ENCODE peak calls at places on chromosomes 6 and 20, in six cellular contexts. One of them, this sample, is unnamed.

GRCh38 chr6:154243793-154244768 is 112.5 kb downstream of the IPCEF1 start:
- DNase-seq in H9: no peak
- DNase-seq in neuronal stem cell: no peak
- DNase-seq in mesendoderm: peak; percentile 57
- DNase-seq in mesenchymal stem cell: no peak
- DNase-seq in H1: no peak
- DNase-seq in this sample: no peak

GRCh38 chr20:25308671-25309394 is 60.9 kb downstream of the PYGB start:
- DNase-seq in H9: no peak
- DNase-seq in neuronal stem cell: no peak
- DNase-seq in mesendoderm: no peak
- DNase-seq in mesenchymal stem cell: peak; percentile 91
- DNase-seq in H1: no peak
- DNase-seq in this sample: peak; percentile 82

GRCh38 chr6:131292145-131292938 is 157.1 kb downstream of the AKAP7 start:
- DNase-seq in H9: no peak
- DNase-seq in neuronal stem cell: no peak
- DNase-seq in mesendoderm: peak; percentile 81
- DNase-seq in mesenchymal stem cell: no peak
- DNase-seq in H1: no peak
- DNase-seq in this sample: no peak

GRCh38 chr6:9745966-9746365 is 668.9 kb downstream of the TFAP2A start:
- DNase-seq in H9: no peak
- DNase-seq in neuronal stem cell: no peak
- DNase-seq in mesendoderm: no peak
- DNase-seq in mesenchymal stem cell: no peak
- DNase-seq in H1: no peak
- DNase-seq in this sample: peak; percentile 11

GRCh38 chr20:37524859-37525708 is 2.6 kb downstream of the BLCAP start:
- DNase-seq in H9: no peak
- DNase-seq in neuronal stem cell: no peak
- DNase-seq in mesendoderm: no peak
- DNase-seq in mesenchymal stem cell: no peak
- DNase-seq in H1: no peak
- DNase-seq in this sample: peak; percentile 21

GRCh38 chr6:33297406-33297955 is 1.3 kb downstream of the RGL2 start:
- DNase-seq in H9: peak; percentile 88
- DNase-seq in neuronal stem cell: no peak
- DNase-seq in mesendoderm: peak; percentile 87
- DNase-seq in mesenchymal stem cell: no peak
- DNase-seq in H1: peak; percentile 91
- DNase-seq in this sample: no peak

GRCh38 chr6:108559884-108560462 is 744 bp upstream of the FOXO3 start:
- DNase-seq in H9: peak; percentile 74
- DNase-seq in neuronal stem cell: peak; percentile 73
- DNase-seq in mesendoderm: peak; percentile 96
- DNase-seq in mesenchymal stem cell: peak; percentile 91
- DNase-seq in H1: no peak
- DNase-seq in this sample: peak; percentile 74

GRCh38 chr6:99746261-99746895 is 139.7 kb downstream of the PRDM13 start:
- DNase-seq in H9: peak; percentile 51
- DNase-seq in neuronal stem cell: peak; percentile 66
- DNase-seq in mesendoderm: peak; percentile 68
- DNase-seq in mesenchymal stem cell: peak; percentile 71
- DNase-seq in H1: peak; percentile 66
- DNase-seq in this sample: peak; percentile 74

DNA sequence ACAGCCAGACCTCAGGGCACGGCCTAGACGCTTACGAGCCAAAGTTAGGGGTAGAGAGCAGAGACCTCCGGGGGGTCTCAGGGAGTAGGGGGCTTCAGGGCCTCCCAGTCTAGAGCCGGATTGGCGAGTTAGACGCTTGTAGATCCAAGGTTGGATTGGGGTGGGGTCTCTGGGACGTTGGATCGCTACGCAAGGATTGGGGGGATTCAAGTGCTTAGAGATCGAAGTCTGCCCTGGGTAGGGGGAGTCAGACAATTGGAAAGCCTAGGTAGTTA is 402 bp downstream of the STX16 start:
- DNase-seq in H9: no peak
- DNase-seq in neuronal stem cell: peak; percentile 57
- DNase-seq in mesendoderm: peak; percentile 54
- DNase-seq in mesenchymal stem cell: no peak
- DNase-seq in H1: no peak
- DNase-seq in this sample: peak; percentile 8
- H3K18ac ChIP-seq in H9: peak overlapping the region; percentile 81
- H3K18ac ChIP-seq in neuronal stem cell: peak overlapping the region; percentile 84
- H3K18ac ChIP-seq in mesendoderm: peak overlapping the region; percentile 13
- H3K18ac ChIP-seq in mesenchymal stem cell: peak overlapping the region; percentile 67
- H3K18ac ChIP-seq in H1: peak overlapping the region; percentile 95
- H3K18ac ChIP-seq in this sample: peak overlapping the region; percentile 11

GRCh38 chr20:41347523-41348429 is 7.2 kb downstream of the LPIN3 start:
- DNase-seq in H9: no peak
- DNase-seq in neuronal stem cell: no peak
- DNase-seq in mesendoderm: no peak
- DNase-seq in mesenchymal stem cell: no peak
- DNase-seq in H1: no peak
- DNase-seq in this sample: peak; percentile 51

GRCh38 chr20:41344477-41344876 is 3.9 kb downstream of the LPIN3 start:
- DNase-seq in H9: no peak
- DNase-seq in neuronal stem cell: no peak
- DNase-seq in mesendoderm: no peak
- DNase-seq in mesenchymal stem cell: no peak
- DNase-seq in H1: no peak
- DNase-seq in this sample: no peak

GRCh38 chr20:41348430-41349172 is 8.0 kb downstream of the LPIN3 start:
- DNase-seq in H9: no peak
- DNase-seq in neuronal stem cell: no peak
- DNase-seq in mesendoderm: no peak
- DNase-seq in mesenchymal stem cell: no peak
- DNase-seq in H1: no peak
- DNase-seq in this sample: no peak

GRCh38 chr20:41344938-41345728 is 4.5 kb downstream of the LPIN3 start:
- DNase-seq in H9: no peak
- DNase-seq in neuronal stem cell: no peak
- DNase-seq in mesendoderm: no peak
- DNase-seq in mesenchymal stem cell: no peak
- DNase-seq in H1: no peak
- DNase-seq in this sample: no peak

DNA sequence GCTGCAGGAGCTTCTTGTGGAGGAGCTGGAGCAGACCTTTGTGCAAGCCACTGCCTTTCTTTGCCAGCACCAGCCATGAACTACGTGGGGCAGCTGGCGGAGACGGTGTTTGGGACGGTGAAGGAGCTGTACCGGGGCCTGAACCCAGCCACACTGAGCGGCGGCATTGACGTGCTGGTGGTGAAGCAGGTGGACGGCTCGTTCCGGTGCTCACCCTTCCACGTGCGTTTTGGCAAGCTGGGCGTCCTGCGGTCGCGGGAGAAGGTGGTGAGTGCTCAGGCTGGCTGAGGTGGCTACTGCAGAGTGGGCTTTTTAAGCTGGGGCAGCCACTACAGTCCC is 5.1 kb downstream of the LPIN3 start:
- DNase-seq in H9: no peak
- DNase-seq in neuronal stem cell: no peak
- DNase-seq in mesendoderm: no peak
- DNase-seq in mesenchymal stem cell: no peak
- DNase-seq in H1: no peak
- DNase-seq in this sample: no peak
- H2AK5ac ChIP-seq in H9: no peak overlapping the region
- H2AK5ac ChIP-seq in neuronal stem cell: no peak overlapping the region
- H2AK5ac ChIP-seq in mesendoderm: no peak overlapping the region
- H2AK5ac ChIP-seq in mesenchymal stem cell: no peak overlapping the region
- H2AK5ac ChIP-seq in H1: peak overlapping the region; percentile 11
- H2AK5ac ChIP-seq in this sample: no peak overlapping the region

GRCh38 chr6:37822851-37823682 is 3.5 kb downstream of the ZFAND3 start:
- DNase-seq in H9: no peak
- DNase-seq in neuronal stem cell: peak; percentile 57
- DNase-seq in mesendoderm: peak; percentile 68
- DNase-seq in mesenchymal stem cell: peak; percentile 22
- DNase-seq in H1: no peak
- DNase-seq in this sample: no peak
- H3K23ac ChIP-seq in H9: no peak overlapping the region
- H3K23ac ChIP-seq in neuronal stem cell: no peak overlapping the region
- H3K23ac ChIP-seq in mesendoderm: no peak overlapping the region
- H3K23ac ChIP-seq in mesenchymal stem cell: no peak overlapping the region
- H3K23ac ChIP-seq in H1: no peak overlapping the region
- H3K23ac ChIP-seq in this sample: peak overlapping the region; percentile 52

GRCh38 chr20:2326046-2326445 is 30.2 kb downstream of the TGM3 start:
- DNase-seq in H9: no peak
- DNase-seq in neuronal stem cell: no peak
- DNase-seq in mesendoderm: no peak
- DNase-seq in mesenchymal stem cell: no peak
- DNase-seq in H1: no peak
- DNase-seq in this sample: no peak
- H3K18ac ChIP-seq in H9: no peak overlapping the region
- H3K18ac ChIP-seq in neuronal stem cell: peak overlapping the region; percentile 9
- H3K18ac ChIP-seq in mesendoderm: no peak overlapping the region
- H3K18ac ChIP-seq in mesenchymal stem cell: no peak overlapping the region
- H3K18ac ChIP-seq in H1: no peak overlapping the region
- H3K18ac ChIP-seq in this sample: no peak overlapping the region

GRCh38 chr6:110355727-110356126 is 2.4 kb downstream of the METTL24 start:
- DNase-seq in H9: peak; percentile 39
- DNase-seq in neuronal stem cell: no peak
- DNase-seq in mesendoderm: peak; percentile 65
- DNase-seq in mesenchymal stem cell: no peak
- DNase-seq in H1: no peak
- DNase-seq in this sample: no peak

GRCh38 chr6:110355031-110355430 is 3.1 kb downstream of the METTL24 start:
- DNase-seq in H9: no peak
- DNase-seq in neuronal stem cell: peak; percentile 48
- DNase-seq in mesendoderm: peak; percentile 30
- DNase-seq in mesenchymal stem cell: no peak
- DNase-seq in H1: no peak
- DNase-seq in this sample: no peak

GRCh38 chr6:110357298-110357695 is 852 bp downstream of the METTL24 start:
- DNase-seq in H9: no peak
- DNase-seq in neuronal stem cell: no peak
- DNase-seq in mesendoderm: no peak
- DNase-seq in mesenchymal stem cell: no peak
- DNase-seq in H1: no peak
- DNase-seq in this sample: no peak

GRCh38 chr6:110357696-110358535 is at the start of gene METTL24:
- DNase-seq in H9: peak; percentile 62
- DNase-seq in neuronal stem cell: no peak
- DNase-seq in mesendoderm: peak; percentile 53
- DNase-seq in mesenchymal stem cell: peak; percentile 31
- DNase-seq in H1: peak; percentile 72
- DNase-seq in this sample: no peak

DNA sequence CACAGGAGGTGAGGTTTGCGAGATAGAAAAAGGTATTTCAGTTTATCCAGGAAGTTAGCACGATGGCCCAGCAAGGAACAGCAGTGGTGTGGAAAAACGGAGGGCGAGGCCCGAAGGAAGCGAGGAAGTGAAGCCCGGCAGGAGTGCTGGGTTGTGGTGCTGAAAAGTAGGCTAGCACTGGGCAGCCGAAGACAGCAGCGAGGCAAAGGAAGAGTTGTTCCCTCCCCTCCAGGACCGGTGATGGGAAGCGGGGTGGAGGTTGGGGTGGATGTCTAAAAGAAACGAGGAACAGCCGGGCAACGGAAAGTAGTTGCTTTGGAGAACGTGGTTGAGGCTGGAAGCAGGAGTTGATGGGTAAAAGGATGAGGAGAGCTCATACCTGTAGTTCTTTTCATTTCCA is 1.4 kb downstream of the METTL24 start:
- DNase-seq in H9: peak; percentile 39
- DNase-seq in neuronal stem cell: no peak
- DNase-seq in mesendoderm: peak; percentile 36
- DNase-seq in mesenchymal stem cell: no peak
- DNase-seq in H1: no peak
- DNase-seq in this sample: no peak
- H2AK5ac ChIP-seq in H9: no peak overlapping the region
- H2AK5ac ChIP-seq in neuronal stem cell: no peak overlapping the region
- H2AK5ac ChIP-seq in mesendoderm: no peak overlapping the region
- H2AK5ac ChIP-seq in mesenchymal stem cell: no peak overlapping the region
- H2AK5ac ChIP-seq in H1: peak overlapping the region; percentile 79
- H2AK5ac ChIP-seq in this sample: no peak overlapping the region

DNA sequence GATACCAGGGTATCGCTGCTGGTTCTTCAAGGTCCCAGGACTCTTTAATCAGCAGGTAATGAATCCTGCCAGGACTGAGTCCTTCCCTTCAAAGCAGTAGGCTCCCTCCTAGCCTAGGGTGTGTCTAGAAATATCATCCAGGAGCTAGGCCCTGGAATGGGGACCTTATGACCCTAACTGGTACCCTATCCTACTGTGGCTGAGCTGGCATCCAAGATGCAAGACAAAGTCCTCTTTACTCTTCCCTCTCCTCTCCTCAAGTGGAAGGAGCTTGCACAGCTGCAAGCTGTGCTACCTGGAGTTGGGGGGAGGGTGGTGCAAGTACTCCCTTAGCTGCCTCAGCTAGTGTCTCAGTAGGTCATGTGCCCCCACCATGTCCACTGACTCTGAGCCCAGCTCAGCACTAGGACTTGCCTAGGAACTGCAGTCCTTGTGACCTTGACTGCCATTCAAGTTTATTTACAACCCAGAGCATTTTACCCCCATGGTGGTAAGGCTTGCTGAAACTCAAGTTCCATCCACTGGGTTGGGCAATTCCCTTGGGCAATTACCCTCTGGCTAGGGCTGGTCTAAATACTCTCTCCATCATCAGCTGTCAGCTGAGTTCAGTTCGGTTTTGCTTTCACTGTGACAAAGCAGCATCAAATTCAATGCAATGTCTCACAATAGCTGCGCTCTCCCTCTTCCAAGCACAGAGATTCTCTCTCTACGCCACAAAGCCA is 48.4 kb upstream of the TOP1 start:
- DNase-seq in H9: no peak
- DNase-seq in neuronal stem cell: no peak
- DNase-seq in mesendoderm: no peak
- DNase-seq in mesenchymal stem cell: peak; percentile 69
- DNase-seq in H1: peak; percentile 16
- DNase-seq in this sample: no peak
- H3K23ac ChIP-seq in H9: no peak overlapping the region
- H3K23ac ChIP-seq in neuronal stem cell: no peak overlapping the region
- H3K23ac ChIP-seq in mesendoderm: no peak overlapping the region
- H3K23ac ChIP-seq in mesenchymal stem cell: no peak overlapping the region
- H3K23ac ChIP-seq in H1: no peak overlapping the region
- H3K23ac ChIP-seq in this sample: no peak overlapping the region

GRCh38 chr6:168017629-168018028 is 20.2 kb downstream of the KIF25 start:
- DNase-seq in H9: no peak
- DNase-seq in neuronal stem cell: no peak
- DNase-seq in mesendoderm: no peak
- DNase-seq in mesenchymal stem cell: peak; percentile 55
- DNase-seq in H1: peak; percentile 20
- DNase-seq in this sample: no peak
- H3K18ac ChIP-seq in H9: no peak overlapping the region
- H3K18ac ChIP-seq in neuronal stem cell: no peak overlapping the region
- H3K18ac ChIP-seq in mesendoderm: no peak overlapping the region
- H3K18ac ChIP-seq in mesenchymal stem cell: no peak overlapping the region
- H3K18ac ChIP-seq in H1: no peak overlapping the region
- H3K18ac ChIP-seq in this sample: no peak overlapping the region

This sample was measured in IMR-90.